ENCODE peak calls at places on chromosomes 4 and X, in six cellular contexts. H, A, E, R, P and B are unnamed samples.

GRCh38 chrX:110146521-110146920 is 143.6 kb downstream of the TMEM164 start:
- DNase-seq in R (peak; percentile 39), E (peak; percentile 55), P (no peak), A (no peak), H (peak; percentile 26), B (peak; percentile 46)

GRCh38 chr4:8403173-8403753 is 37.3 kb downstream of the ACOX3 start:
- DNase-seq in A (peak; percentile 66), H (peak; percentile 61), E (peak; percentile 81), R (peak; percentile 47), P (peak; percentile 39), B (peak; percentile 37)

GRCh38 chrX:135931644-135932487 is 38.4 kb downstream of the SAGE1 start:
- DNase-seq in E (no peak), H (peak; percentile 40), P (no peak), A (peak; percentile 32), R (peak; percentile 46), B (peak; percentile 46)

GRCh38 chr4:146488495-146489174 is 33.1 kb downstream of the SLC10A7 start:
- DNase-seq in R (no peak), A (no peak), H (no peak), P (peak; percentile 75), E (no peak), B (no peak)

GRCh38 chr4:71785957-71786356 is 2.1 kb upstream of the GC start:
- DNase-seq in R (no peak), A (no peak), E (no peak), H (no peak), P (no peak), B (no peak)

GRCh38 chrX:107775734-107776511 is at the start of gene TSC22D3:
- DNase-seq in R (peak; percentile 56), H (peak; percentile 66), P (peak; percentile 31), A (peak; percentile 83), E (peak; percentile 68), B (peak; percentile 47)

GRCh38 chrX:105695451-105695850 is 126.9 kb upstream of the NRK start:
- DNase-seq in A (no peak), R (no peak), E (no peak), P (peak; percentile 44), H (no peak), B (no peak)

GRCh38 chrX:77617206-77617605 is 168.8 kb downstream of the ATRX start:
- DNase-seq in H (no peak), R (no peak), E (no peak), P (no peak), A (no peak), B (no peak)

GRCh38 chr4:175562111-175562510 is 250.0 kb downstream of the GPM6A start:
- DNase-seq in H (no peak), A (no peak), E (no peak), R (no peak), P (no peak), B (no peak)

GRCh38 chrX:72367524-72367923 is 61.8 kb upstream of the CITED1 start:
- DNase-seq in P (no peak), R (no peak), E (no peak), H (no peak), A (no peak), B (no peak)

GRCh38 chrX:107996124-107996523 is 14.0 kb upstream of the TEX13B start:
- DNase-seq in E (no peak), H (no peak), R (no peak), A (no peak), P (no peak), B (no peak)

GRCh38 chrX:9701790-9702189 is 63.9 kb downstream of the GPR143 start:
- DNase-seq in E (no peak), A (no peak), P (no peak), R (no peak), H (no peak), B (no peak)

GRCh38 chrX:153459976-153460375 is 10.4 kb downstream of the HAUS7 start:
- DNase-seq in P (peak; percentile 82), R (no peak), E (no peak), A (no peak), H (no peak), B (no peak)

GRCh38 chr4:61374612-61374920 is 174.4 kb downstream of the ADGRL3 start:
- DNase-seq in E (no peak), R (no peak), A (no peak), H (no peak), P (peak; percentile 72), B (no peak)

GRCh38 chrX:48939417-48940228 is 17.8 kb downstream of the OTUD5 start:
- DNase-seq in R (peak; percentile 48), E (no peak), P (no peak), H (no peak), A (no peak), B (peak; percentile 45)

DNA sequence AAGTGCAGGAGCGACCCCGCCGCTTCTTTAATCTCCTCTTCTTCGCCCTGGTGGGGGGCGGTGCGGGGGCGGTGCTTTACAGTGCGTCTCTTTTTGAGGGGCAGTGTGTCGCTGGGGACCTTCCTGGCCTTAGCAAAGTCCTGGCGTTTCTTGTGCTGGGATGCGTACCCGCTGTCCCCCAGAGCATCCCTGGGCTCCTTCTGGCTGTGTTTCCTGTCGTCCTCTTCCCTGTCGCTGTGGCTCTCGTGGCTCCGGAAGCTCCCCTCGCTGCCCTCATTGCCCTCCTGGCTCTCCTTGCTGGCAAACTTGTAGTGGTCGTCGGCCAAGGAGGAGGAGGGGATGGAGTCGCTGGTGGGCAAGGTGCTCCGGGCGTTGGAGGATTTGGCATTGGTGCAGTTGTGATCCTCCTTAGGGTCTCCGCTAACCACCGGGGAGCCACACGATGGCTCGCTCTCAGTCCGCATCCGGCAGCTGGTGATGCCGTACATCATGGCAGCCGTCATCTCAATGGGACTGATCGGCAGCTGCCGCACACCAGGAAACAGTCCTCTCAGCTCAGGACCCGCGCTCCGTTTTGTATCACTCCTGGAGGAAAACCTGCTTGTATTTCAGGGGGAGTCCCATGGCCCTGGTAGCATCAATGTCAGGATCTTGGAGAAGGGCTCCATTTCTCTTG is 30.4 kb upstream of the TMSB15A start:
- DNase-seq in E (no peak), A (no peak), R (no peak), H (no peak), P (no peak), B (no peak)
- H3K4me3 ChIP-seq in E (no peak overlapping the region), A (no peak overlapping the region), R (peak overlapping the region; percentile 27), H (peak overlapping the region; percentile 45), P (peak overlapping the region; percentile 33), B (peak overlapping the region; percentile 31)

GRCh38 chr4:94454405-94454804 is 2.7 kb downstream of the PDLIM5 start:
- DNase-seq in P (no peak), A (no peak), R (no peak), E (no peak), H (no peak), B (no peak)
- H3K4me3 ChIP-seq in P (peak overlapping the region; percentile 99), A (no peak overlapping the region), R (no peak overlapping the region), E (peak overlapping the region; percentile 87), H (no peak overlapping the region), B (no peak overlapping the region)

GRCh38 chr4:183287677-183288076 is 32.4 kb downstream of the CLDN22 start:
- DNase-seq in E (no peak), H (no peak), R (no peak), A (no peak), P (no peak), B (no peak)

GRCh38 chr4:183284965-183285364 is 35.1 kb downstream of the CLDN22 start:
- DNase-seq in R (no peak), A (no peak), E (no peak), H (no peak), P (peak; percentile 83), B (no peak)

GRCh38 chr4:183285886-183286285 is 34.2 kb downstream of the CLDN22 start:
- DNase-seq in E (no peak), H (no peak), P (no peak), A (no peak), R (no peak), B (no peak)

GRCh38 chr4:183287309-183287659 is 32.8 kb downstream of the CLDN22 start:
- DNase-seq in P (no peak), E (no peak), A (no peak), R (no peak), H (no peak), B (no peak)

GRCh38 chr4:183286590-183287308 is 33.3 kb downstream of the CLDN22 start:
- DNase-seq in H (no peak), R (no peak), P (no peak), E (no peak), A (no peak), B (no peak)
- H3K4me3 ChIP-seq in H (no peak overlapping the region), R (no peak overlapping the region), P (no peak overlapping the region), E (no peak overlapping the region), A (no peak overlapping the region), B (no peak overlapping the region)

DNA sequence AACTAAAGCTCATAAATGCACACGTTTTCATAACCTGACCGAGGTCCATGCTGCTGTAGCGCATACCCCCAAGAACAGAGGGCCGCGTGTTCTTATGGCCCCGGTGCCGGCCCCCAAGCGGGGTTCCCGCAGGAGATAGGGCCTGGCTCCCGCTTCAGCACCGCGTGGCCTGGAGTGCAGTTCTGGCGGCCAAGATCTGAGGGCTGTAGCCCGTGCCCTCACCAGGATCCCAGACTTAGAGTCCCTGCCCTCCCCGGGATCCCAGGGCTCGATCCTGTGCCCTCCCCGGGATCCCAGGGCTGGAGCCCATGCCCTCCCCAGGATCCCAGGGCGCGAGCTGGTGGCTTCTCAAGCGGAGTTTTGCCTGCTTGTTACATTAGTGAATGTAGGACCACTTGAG is 1.0 kb upstream of the GRPEL1 start:
- DNase-seq in E (no peak), R (no peak), P (no peak), H (no peak), A (no peak), B (no peak)
- H3K4me3 ChIP-seq in E (peak overlapping the region; percentile 61), R (peak overlapping the region; percentile 95), P (peak overlapping the region; percentile 77), H (peak overlapping the region; percentile 68), A (no peak overlapping the region), B (peak overlapping the region; percentile 87)

DNA sequence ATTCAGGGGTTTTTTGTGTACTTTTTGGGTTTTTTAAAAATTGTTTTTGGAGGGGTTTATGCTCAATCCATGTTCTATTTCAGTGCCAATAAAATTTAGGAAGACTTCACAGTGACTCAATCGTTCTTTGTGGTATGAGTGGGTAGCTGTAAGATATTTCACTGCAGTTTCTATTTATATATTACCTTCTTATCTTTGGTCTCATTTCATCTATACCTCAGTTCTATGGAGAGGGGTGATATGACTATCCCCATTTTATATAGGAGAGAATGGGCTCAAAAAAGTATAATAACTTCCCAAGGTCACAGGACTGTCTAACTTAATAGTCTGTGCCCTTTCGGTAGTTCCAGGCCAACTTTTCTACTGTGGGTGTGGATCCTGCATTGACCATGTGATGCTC is 74.4 kb downstream of the MSN start:
- DNase-seq in A (no peak), H (no peak), P (no peak), E (no peak), R (no peak), B (no peak)
- H3K4me3 ChIP-seq in A (no peak overlapping the region), H (no peak overlapping the region), P (no peak overlapping the region), E (no peak overlapping the region), R (no peak overlapping the region), B (no peak overlapping the region)